ENCODE peak calls at places on chromosomes 11 and 22, in four cellular contexts. O is CD8-positive, alpha-beta T cell; N is aorta; T is psoas muscle. H is an unnamed sample.

GRCh38 chr11:8956860-8957259 is 7.4 kb downstream of the TMEM9B start:
- DNase-seq in T (no peak), O (no peak), N (no peak), H (no peak)

GRCh38 chr11:75399344-75400109 is at the start of gene RPS3:
- DNase-seq in N (peak; percentile 97), T (peak; percentile 95), O (peak; percentile 88), H (peak; percentile 93)

GRCh38 chr22:17563936-17564391 is 666 bp downstream of the SLC25A18 start:
- DNase-seq in N (no peak), T (no peak), O (no peak), H (no peak)

GRCh38 chr11:11135820-11136476 is 217.1 kb downstream of the CSNK2A3 start:
- DNase-seq in N (no peak), T (no peak), O (no peak), H (no peak)

GRCh38 chr11:132022718-132023117 is 652.3 kb downstream of the NTM start:
- DNase-seq in N (no peak), O (no peak), T (no peak), H (no peak)

GRCh38 chr11:119983240-119983732 is 154.6 kb downstream of the TRIM29 start:
- DNase-seq in T (no peak), O (no peak), N (no peak), H (no peak)

GRCh38 chr11:15893080-15893492 is 463.3 kb downstream of the SOX6 start:
- DNase-seq in O (no peak), T (no peak), N (no peak), H (no peak)

GRCh38 chr11:125768256-125769046 is 10.2 kb downstream of the PATE2 start:
- DNase-seq in O (no peak), T (no peak), N (no peak), H (no peak)

GRCh38 chr11:64044730-64045386 is 9.1 kb downstream of the FLRT1 start:
- DNase-seq in O (no peak), T (no peak), N (no peak), H (no peak)

GRCh38 chr11:64035081-64035524 is 628 bp upstream of the FLRT1 start:
- DNase-seq in N (no peak), O (no peak), T (no peak), H (no peak)

GRCh38 chr11:14202263-14203173 is 156.5 kb downstream of the RRAS2 start:
- DNase-seq in N (no peak), O (no peak), T (no peak), H (no peak)

GRCh38 chr11:120842195-120842594 is 181.7 kb upstream of the TBCEL start:
- DNase-seq in N (no peak), O (no peak), T (no peak), H (no peak)

GRCh38 chr22:38118182-38118581 is 7.7 kb upstream of the BAIAP2L2 start:
- DNase-seq in N (no peak), T (no peak), O (no peak), H (no peak)

GRCh38 chr11:112962854-112963367 is 1.7 kb downstream of the NCAM1 start:
- DNase-seq in O (no peak), T (peak; percentile 74), N (peak; percentile 86), H (peak; percentile 27)

GRCh38 chr22:35893698-35894097 is 134.9 kb downstream of the RBFOX2 start:
- DNase-seq in T (no peak), N (no peak), O (no peak), H (no peak)

GRCh38 chr11:32297629-32298028 is 137.7 kb downstream of the WT1 start:
- DNase-seq in T (no peak), N (no peak), O (no peak), H (no peak)

GRCh38 chr11:7592706-7593105 is 78.9 kb downstream of the PPFIBP2 start:
- DNase-seq in O (no peak), N (no peak), T (peak; percentile 80), H (no peak)

GRCh38 chr11:93773045-93773477 is 11.0 kb upstream of the MED17 start:
- DNase-seq in T (no peak), N (no peak), O (no peak), H (no peak)

GRCh38 chr11:121383726-121384125 is 68.4 kb upstream of the SORL1 start:
- DNase-seq in O (no peak), N (no peak), T (no peak), H (no peak)

GRCh38 chr22:44225091-44225689 is 44.5 kb downstream of the PARVG start:
- DNase-seq in N (peak; percentile 26), T (no peak), O (no peak), H (no peak)

GRCh38 chr11:12826441-12826840 is 152.2 kb downstream of the TEAD1 start:
- DNase-seq in N (no peak), O (no peak), T (no peak), H (no peak)
- H3K4me1 ChIP-seq in N (no peaks in the 10 kb centered on the region), O (peaks cover 4% of the 10 kb centered on the region), T (peaks cover 66% of the 10 kb centered on the region), H (peaks cover 25% of the 10 kb centered on the region)

DNA sequence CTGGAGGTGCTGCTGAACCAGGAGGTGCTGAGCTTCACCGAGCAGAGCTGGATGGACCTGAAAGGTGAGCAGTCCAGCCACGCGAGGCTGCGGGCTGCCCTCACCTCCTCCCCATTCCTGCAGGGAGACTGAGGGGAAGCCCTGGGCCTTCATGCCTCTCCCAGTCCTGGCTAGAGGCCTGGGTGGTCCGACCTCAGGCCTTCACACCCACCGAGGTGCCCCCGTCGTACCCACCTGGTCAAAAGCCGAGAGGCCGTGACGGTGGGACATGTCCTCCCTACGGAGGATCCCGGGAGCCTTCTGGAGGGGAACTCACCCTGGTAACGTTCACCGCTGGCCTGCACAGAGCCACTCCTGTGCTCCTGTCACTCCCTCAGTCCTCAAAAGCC is 5.1 kb downstream of the SUSD2 start:
- DNase-seq in T (peak; percentile 37), O (no peak), N (no peak), H (no peak)
- H3K4me3 ChIP-seq in T (no peak overlapping the region), O (no peak overlapping the region), N (no peak overlapping the region), H (no peak overlapping the region)

GRCh38 chr22:49547751-49548239 is 279.9 kb downstream of the BRD1 start:
- DNase-seq in T (peak; percentile 34), N (peak; percentile 58), O (no peak), H (no peak)

GRCh38 chr22:49544286-49544685 is 283.4 kb downstream of the BRD1 start:
- DNase-seq in T (no peak), N (peak; percentile 9), O (no peak), H (no peak)

GRCh38 chr22:49543876-49544275 is 283.8 kb downstream of the BRD1 start:
- DNase-seq in T (no peak), O (no peak), N (peak; percentile 37), H (no peak)

GRCh38 chr22:49546811-49547585 is 280.7 kb downstream of the BRD1 start:
- DNase-seq in O (no peak), N (peak; percentile 40), T (no peak), H (no peak)

DNA sequence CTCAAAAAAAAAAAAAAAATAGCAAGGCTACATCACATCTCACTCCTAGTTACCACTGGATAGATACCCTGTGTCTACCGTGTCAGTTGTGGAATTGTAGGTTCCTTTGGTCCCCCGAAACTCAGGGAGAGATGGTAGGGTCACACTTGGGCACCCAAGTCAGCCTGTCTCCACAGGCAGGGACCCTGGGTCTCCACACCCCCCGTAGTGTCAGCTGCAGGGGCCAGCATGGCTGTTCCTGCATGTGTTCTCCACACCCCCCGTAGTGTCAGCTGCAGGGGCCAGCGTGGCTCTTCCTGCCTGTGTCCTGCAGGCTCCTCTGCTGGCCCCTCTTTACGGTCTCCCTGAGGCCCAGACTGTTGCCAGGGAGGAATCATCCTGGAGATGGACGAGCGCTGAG is 282.1 kb downstream of the BRD1 start:
- DNase-seq in O (no peak), N (peak; percentile 50), T (peak; percentile 34), H (no peak)
- H3K9me3 ChIP-seq in O (no peaks in the 10 kb centered on the region), N (peaks cover 7% of the 10 kb centered on the region), T (no peaks in the 10 kb centered on the region), H (no peaks in the 10 kb centered on the region)

DNA sequence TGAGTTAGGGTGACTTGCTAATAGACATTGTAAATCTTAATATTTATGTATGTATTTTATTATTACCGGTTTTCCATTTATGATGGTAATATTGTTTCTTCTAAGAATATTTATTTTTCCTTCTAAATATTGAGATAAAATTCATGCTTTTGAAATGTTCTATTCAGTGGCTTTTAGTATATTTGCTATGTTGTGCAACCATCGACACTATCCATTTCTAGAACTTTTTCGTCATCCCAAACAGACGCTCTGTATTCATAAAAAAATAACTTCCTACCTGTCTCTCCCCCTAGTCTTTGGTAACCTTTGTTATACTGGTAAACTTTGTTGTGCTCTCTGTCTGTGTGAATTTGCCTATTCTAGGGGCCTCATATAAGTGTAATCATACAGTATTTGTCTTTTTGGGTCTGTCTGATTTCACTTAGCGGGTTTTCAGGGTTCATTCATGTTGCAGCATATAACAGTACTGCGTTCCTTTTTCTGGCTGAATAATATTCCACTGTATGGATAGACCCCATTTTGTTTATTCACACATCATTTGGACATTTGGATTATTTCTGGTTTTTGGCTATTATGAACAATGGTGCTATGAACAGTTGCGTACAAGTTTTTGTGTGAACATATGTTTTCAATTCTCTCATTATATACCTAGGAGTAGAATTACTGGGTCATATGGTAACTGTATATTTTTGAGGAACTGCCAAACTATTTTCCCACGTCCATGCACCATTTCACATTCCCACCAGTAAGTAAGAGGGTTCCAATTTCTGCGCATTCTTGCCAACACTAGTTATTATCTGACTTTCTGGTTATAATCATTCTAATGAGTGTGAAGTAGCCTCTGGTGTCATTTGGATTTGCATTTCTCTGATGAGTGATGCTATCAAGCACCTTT is 15.9 kb downstream of the NEAT1 start:
- DNase-seq in O (no peak), N (no peak), T (no peak), H (no peak)
- H3K4me1 ChIP-seq in O (peaks cover 14% of the 10 kb centered on the region), N (no peaks in the 10 kb centered on the region), T (peaks cover 51% of the 10 kb centered on the region), H (peaks cover 5% of the 10 kb centered on the region)

GRCh38 chr22:46629291-46629690 is 9.1 kb downstream of the GRAMD4 start:
- DNase-seq in N (no peak), T (peak; percentile 30), O (no peak), H (no peak)
- H3K4me3 ChIP-seq in N (no peak overlapping the region), T (no peak overlapping the region), O (no peak overlapping the region), H (no peak overlapping the region)

GRCh38 chr11:73878771-73879170 is 2.0 kb downstream of the PAAF1 start:
- DNase-seq in T (no peak), O (no peak), N (no peak), H (no peak)

GRCh38 chr11:73875380-73875779 is 1.3 kb downstream of the COA4 start:
- DNase-seq in O (no peak), N (no peak), T (no peak), H (no peak)

GRCh38 chr11:73876424-73877300 is at the start of the genes COA4 and PAAF1:
- DNase-seq in N (peak; percentile 97), O (peak; percentile 95), T (peak; percentile 96), H (peak; percentile 95)

GRCh38 chr11:73872746-73873412 is 3.8 kb downstream of the COA4 start:
- DNase-seq in T (no peak), O (no peak), N (no peak), H (no peak)

DNA sequence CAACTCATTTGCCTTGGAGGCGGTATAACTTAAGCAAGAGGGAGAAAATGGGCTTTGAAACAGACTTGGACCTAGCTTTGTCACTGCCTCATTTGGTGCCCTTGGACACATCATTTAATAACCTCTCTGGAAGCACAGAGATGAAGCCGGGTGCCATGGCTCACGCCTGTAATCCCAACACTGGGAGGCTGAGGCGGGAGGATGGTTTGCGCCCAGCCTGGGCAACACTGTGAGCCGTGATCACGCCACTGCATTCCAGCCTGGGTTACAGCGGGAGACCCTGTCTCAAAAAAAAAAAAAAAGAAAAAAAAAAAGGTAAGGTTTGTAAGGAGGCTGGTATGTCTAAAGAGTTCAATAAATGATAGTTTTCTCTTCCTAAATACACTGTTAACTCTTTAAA is 806 bp downstream of the COA4 start:
- DNase-seq in O (no peak), T (no peak), N (no peak), H (no peak)
- H3K9me3 ChIP-seq in O (no peaks in the 10 kb centered on the region), T (no peaks in the 10 kb centered on the region), N (no peaks in the 10 kb centered on the region), H (no peaks in the 10 kb centered on the region)